ENCODE peak calls at places on chromosomes 5 and 9, in seven cellular contexts. X is NB4; D is SW 1271; Y is ACHN; U is activated naive CD4-positive, alpha-beta T cell treated with anti-CD3 and anti-CD28 coated beads, Interleukin-2, amount 50 U/mL, for 16 hours; G is BJ; O is NCI-H1417. F is an unnamed sample.

GRCh38 chr5:138724470-138725146 is 28.6 kb upstream of the CTNNA1 start:
- DNase-seq in D (no peak), X (peak; percentile 92), Y (no peak), O (no peak), U (no peak), G (no peak), F (no peak)

GRCh38 chr5:172740483-172741205 is 30.4 kb downstream of the DUSP1 start:
- DNase-seq in X (no peak), Y (peak; percentile 88), G (peak; percentile 75), U (no peak), O (no peak), D (no peak), F (peak; percentile 57)

GRCh38 chr5:31192442-31192841 is 1.0 kb upstream of the CDH6 start:
- DNase-seq in D (no peak), G (no peak), U (no peak), Y (no peak), X (no peak), O (no peak), F (no peak)

GRCh38 chr9:138120072-138120471 is 242.5 kb downstream of the CACNA1B start:
- DNase-seq in D (no peak), X (peak; percentile 38), U (no peak), Y (no peak), G (no peak), O (no peak), F (no peak)

GRCh38 chr5:149834246-149834855 is 104.2 kb downstream of the PPARGC1B start:
- DNase-seq in U (peak; percentile 43), O (peak; percentile 46), D (peak; percentile 30), G (peak; percentile 41), X (peak; percentile 88), Y (peak; percentile 75), F (peak; percentile 70)

GRCh38 chr5:15290953-15291352 is 209.0 kb upstream of the FBXL7 start:
- DNase-seq in U (no peak), X (peak; percentile 16), G (no peak), Y (no peak), O (no peak), D (no peak), F (no peak)

GRCh38 chr9:109894921-109895758 is 115.1 kb downstream of the PALM2AKAP2 start:
- DNase-seq in G (peak; percentile 33), O (no peak), Y (no peak), X (peak; percentile 70), U (no peak), D (no peak), F (no peak)

GRCh38 chr5:177373806-177374205 is 10.4 kb upstream of the SLC34A1 start:
- DNase-seq in U (no peak), G (no peak), Y (no peak), D (no peak), O (no peak), X (no peak), F (no peak)

GRCh38 chr5:61910771-61911170 is 395.2 kb upstream of the KIF2A start:
- DNase-seq in Y (no peak), G (no peak), D (no peak), X (no peak), U (no peak), O (no peak), F (peak; percentile 78)

GRCh38 chr5:80231243-80231642 is 24.6 kb downstream of the SERINC5 start:
- DNase-seq in X (no peak), O (no peak), Y (peak; percentile 27), G (peak; percentile 60), D (no peak), U (no peak), F (no peak)

GRCh38 chr5:38424237-38425080 is 132.0 kb downstream of the LIFR start:
- DNase-seq in U (no peak), G (no peak), D (no peak), O (peak; percentile 42), Y (no peak), X (no peak), F (no peak)

GRCh38 chr9:128719919-128720605 is 3.9 kb downstream of the ZDHHC12 start:
- DNase-seq in D (no peak), O (no peak), U (no peak), X (no peak), G (no peak), Y (no peak), F (no peak)

GRCh38 chr9:133050142-133050541 is 11.6 kb upstream of the CEL start:
- DNase-seq in O (no peak), Y (no peak), X (no peak), G (no peak), U (no peak), D (no peak), F (no peak)

GRCh38 chr9:34633851-34634550 is 3.6 kb downstream of the SIGMAR1 start:
- DNase-seq in Y (peak; percentile 54), G (no peak), D (no peak), O (peak; percentile 37), U (peak; percentile 76), X (peak; percentile 93), F (no peak)

GRCh38 chr5:97400537-97400936 is 217.5 kb upstream of the RIOK2 start:
- DNase-seq in D (no peak), Y (no peak), X (no peak), O (no peak), U (no peak), G (no peak), F (no peak)

GRCh38 chr5:100974082-100974481 is 71.0 kb upstream of the ST8SIA4 start:
- DNase-seq in D (no peak), Y (no peak), U (no peak), G (no peak), O (no peak), X (no peak), F (no peak)

GRCh38 chr9:17134843-17135577 is at the start of gene CNTLN:
- DNase-seq in Y (peak; percentile 89), G (peak; percentile 48), D (no peak), U (peak; percentile 16), O (peak; percentile 91), X (peak; percentile 97), F (peak; percentile 26)

GRCh38 chr9:33172256-33172678 is 5.1 kb upstream of the B4GALT1 start:
- DNase-seq in O (no peak), U (no peak), X (no peak), D (no peak), G (no peak), Y (no peak), F (no peak)

GRCh38 chr9:134059188-134059641 is 8.6 kb downstream of the BRD3 start:
- DNase-seq in D (no peak), G (no peak), O (no peak), Y (no peak), U (no peak), X (no peak), F (no peak)

GRCh38 chr9:100714372-100715099 is 136.7 kb downstream of the CAVIN4 start:
- DNase-seq in X (peak; percentile 63), U (no peak), D (no peak), O (peak; percentile 49), Y (peak; percentile 51), G (no peak), F (peak; percentile 15)

GRCh38 chr5:148912714-148913398 is 86.4 kb downstream of the ADRB2 start:
- DNase-seq in G (peak; percentile 95), X (no peak), O (peak; percentile 6), U (no peak), D (peak; percentile 96), Y (peak; percentile 92), F (peak; percentile 95)

GRCh38 chr5:94174748-94175411 is 433.5 kb upstream of the POU5F2 start:
- DNase-seq in D (no peak), O (no peak), U (no peak), Y (peak; percentile 30), X (no peak), G (no peak), F (no peak)

GRCh38 chr5:74085186-74085585 is 459.2 kb downstream of the ARHGEF28 start:
- DNase-seq in U (no peak), Y (no peak), D (no peak), G (no peak), O (no peak), X (no peak), F (no peak)

GRCh38 chr5:38922199-38922598 is 76.4 kb downstream of the OSMR start:
- DNase-seq in X (peak; percentile 63), O (peak; percentile 56), G (no peak), D (no peak), Y (peak; percentile 43), U (peak; percentile 37), F (peak; percentile 5)

GRCh38 chr5:93574939-93575241 is 6.1 kb downstream of the NR2F1-AS1 start:
- DNase-seq in Y (no peak), D (no peak), X (no peak), O (no peak), U (no peak), G (no peak), F (no peak)

GRCh38 chr9:87853289-87853688 is 29.4 kb upstream of the SPATA31E1 start:
- DNase-seq in X (no peak), U (no peak), D (no peak), Y (no peak), G (no peak), O (no peak), F (no peak)

GRCh38 chr5:142836048-142836447 is 65.9 kb downstream of the ARHGAP26 start:
- DNase-seq in U (no peak), G (no peak), D (no peak), O (no peak), X (no peak), Y (peak; percentile 82), F (no peak)

GRCh38 chr9:121483049-121483448 is 16.6 kb downstream of the GGTA1 start:
- DNase-seq in Y (no peak), O (no peak), U (no peak), G (no peak), D (no peak), X (peak; percentile 25), F (no peak)

GRCh38 chr5:168163966-168164365 is 127.5 kb upstream of the WWC1 start:
- DNase-seq in G (no peak), X (no peak), O (no peak), D (no peak), U (no peak), Y (peak; percentile 73), F (no peak)

GRCh38 chr5:153404747-153405146 is 85.7 kb upstream of the GRIA1 start:
- DNase-seq in X (no peak), Y (no peak), U (no peak), O (no peak), D (no peak), G (no peak), F (no peak)

GRCh38 chr5:175867587-175868347 is 3.6 kb upstream of the CPLX2 start:
- DNase-seq in X (peak; percentile 50), D (no peak), O (peak; percentile 10), G (no peak), U (no peak), Y (peak; percentile 37), F (no peak)

GRCh38 chr5:147558826-147559225 is 49.0 kb upstream of the DPYSL3 start:
- DNase-seq in G (no peak), U (no peak), O (peak; percentile 30), D (no peak), Y (peak; percentile 54), X (peak; percentile 20), F (no peak)

GRCh38 chr5:117615226-117615625 is 1040.6 kb upstream of the SEMA6A start:
- DNase-seq in G (peak; percentile 20), D (no peak), O (no peak), U (no peak), Y (no peak), X (no peak), F (no peak)

GRCh38 chr9:6788175-6789016 is 30.6 kb downstream of the KDM4C start:
- DNase-seq in Y (peak; percentile 76), U (no peak), D (no peak), O (no peak), X (no peak), G (no peak), F (no peak)

GRCh38 chr5:1881731-1882336 is 891 bp downstream of the IRX4 start:
- DNase-seq in G (no peak), X (no peak), D (no peak), O (no peak), Y (no peak), U (no peak), F (no peak)

GRCh38 chr5:38367410-38367809 is 109.1 kb downstream of the EGFLAM start:
- DNase-seq in U (no peak), X (no peak), Y (no peak), D (no peak), G (no peak), O (no peak), F (no peak)

GRCh38 chr9:3296536-3296935 is 229.3 kb downstream of the RFX3 start:
- DNase-seq in U (no peak), O (no peak), D (no peak), Y (no peak), X (peak; percentile 16), G (no peak), F (no peak)

GRCh38 chr9:91746904-91747303 is 203.1 kb downstream of the ROR2 start:
- DNase-seq in Y (no peak), D (no peak), G (no peak), O (peak; percentile 1), U (no peak), X (no peak), F (no peak)